ENCODE peak calls at places on chromosomes 3 and 15, in four cellular contexts. P, R, Y and N are unnamed samples. For H3K9me1, the result is how much of the 10 kb centered on the place peaks cover.

GRCh38 chr3:107685383-107685782 is 162.6 kb downstream of the BBX start:
- DNase-seq in R (no peak), P (no peak), Y (no peak), N (no peak)

GRCh38 chr3:39637807-39638206 is 170.3 kb downstream of the MOBP start:
- DNase-seq in R (peak), P (peak), Y (peak), N (peak)

GRCh38 chr15:73305331-73306211 is 63.2 kb downstream of the HCN4 start:
- DNase-seq in R (peak), P (peak), Y (peak), N (peak)

GRCh38 chr3:112005091-112005672 is 6.5 kb downstream of the TAGLN3 start:
- DNase-seq in Y (no peak), R (no peak), P (peak), N (no peak)

GRCh38 chr3:66476852-66477381 is 23.9 kb downstream of the LRIG1 start:
- DNase-seq in R (no peak), Y (no peak), P (no peak), N (no peak)

GRCh38 chr3:78589242-78589641 is 1178.6 kb downstream of the ROBO1 start:
- DNase-seq in Y (no peak), R (no peak), P (no peak), N (no peak)

GRCh38 chr3:46205286-46205960 is 2.7 kb downstream of the CCR1 start:
- DNase-seq in P (no peak), R (no peak), Y (no peak), N (no peak)

GRCh38 chr15:57720861-57721260 is 14.3 kb downstream of the POLR2M start:
- DNase-seq in Y (no peak), R (no peak), P (peak), N (no peak)

GRCh38 chr15:96353378-96353930 is 23.0 kb downstream of the NR2F2 start:
- DNase-seq in Y (no peak), P (no peak), R (no peak), N (no peak)

GRCh38 chr3:30355622-30356021 is 250.8 kb upstream of the TGFBR2 start:
- DNase-seq in R (no peak), P (peak), Y (no peak), N (no peak)

GRCh38 chr3:157589168-157589567 is 86.0 kb upstream of the VEPH1 start:
- DNase-seq in Y (no peak), P (no peak), R (no peak), N (no peak)

GRCh38 chr3:151328298-151329036 is 882 bp downstream of the P2RY13 start:
- DNase-seq in Y (no peak), P (no peak), R (no peak), N (no peak)

GRCh38 chr3:15645740-15646490 is 44.4 kb downstream of the BTD start:
- DNase-seq in R (no peak), Y (peak), P (peak), N (peak)

GRCh38 chr3:10772230-10773161 is 43.5 kb upstream of the SLC6A11 start:
- DNase-seq in R (peak), Y (peak), P (no peak), N (no peak)

GRCh38 chr3:81406318-81406717 is 355.1 kb downstream of the GBE1 start:
- DNase-seq in P (no peak), R (no peak), Y (no peak), N (no peak)

GRCh38 chr15:63524316-63525015 is 20.1 kb downstream of the USP3 start:
- DNase-seq in P (no peak), Y (no peak), R (no peak), N (no peak)

GRCh38 chr3:177483182-177483967 is 286.1 kb upstream of the TBL1XR1 start:
- DNase-seq in Y (no peak), R (peak), P (no peak), N (no peak)

GRCh38 chr3:123201557-123202427 is at the start of gene SEC22A:
- DNase-seq in P (peak), R (peak), Y (peak), N (peak)

GRCh38 chr3:70476174-70476573 is 163.7 kb upstream of the MDFIC2 start:
- DNase-seq in R (no peak), P (no peak), Y (no peak), N (no peak)

GRCh38 chr15:90599116-90599515 is 69.4 kb downstream of the CRTC3 start:
- DNase-seq in P (no peak), R (no peak), Y (no peak), N (no peak)

DNA sequence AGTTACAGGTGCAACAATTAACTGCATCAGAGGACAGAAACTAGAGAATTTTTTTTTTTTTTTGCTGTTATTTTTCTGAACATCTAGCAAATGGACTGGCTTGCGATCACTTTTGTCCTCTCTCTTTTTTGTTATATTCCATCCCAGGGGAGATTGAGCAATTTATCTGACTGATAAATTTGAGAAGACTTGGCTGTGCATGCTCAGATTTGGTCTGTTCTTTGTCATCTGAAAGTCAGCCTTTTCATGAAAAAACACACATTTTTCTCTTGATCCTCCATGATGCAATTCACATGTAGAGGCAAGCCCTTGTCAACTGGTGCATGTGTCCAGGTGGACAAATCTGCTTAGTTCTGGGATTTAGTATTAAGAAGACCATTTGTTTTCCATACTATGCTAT is 309.3 kb downstream of the LRRC3B start:
- DNase-seq in Y (no peak), R (no peak), P (no peak), N (no peak)
- H3K9me1 ChIP-seq in Y (under half), R (under half), P (under half), N (under half)

DNA sequence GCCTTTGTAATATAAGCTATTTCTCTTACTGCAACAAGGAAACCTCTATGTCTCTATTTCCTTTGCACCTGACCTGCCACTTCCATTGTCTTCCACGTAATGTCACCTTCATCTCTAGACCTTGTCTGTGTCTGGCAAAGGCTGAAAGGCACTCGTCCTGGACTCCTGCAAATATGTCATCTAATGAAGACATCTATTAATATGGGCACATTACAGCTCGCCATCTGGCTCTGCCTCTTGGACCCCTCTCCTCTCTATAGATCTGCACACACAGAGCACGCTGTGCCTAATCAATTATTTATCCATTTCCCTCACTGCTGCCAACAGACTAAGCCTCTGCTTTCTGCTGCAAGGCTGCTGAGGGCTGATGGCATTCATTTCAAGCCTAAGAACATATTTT is 572.9 kb downstream of the TUSC7 start:
- DNase-seq in Y (no peak), P (no peak), R (no peak), N (no peak)
- H3K9me1 ChIP-seq in Y (under half), P (under half), R (under half), N (under half)

DNA sequence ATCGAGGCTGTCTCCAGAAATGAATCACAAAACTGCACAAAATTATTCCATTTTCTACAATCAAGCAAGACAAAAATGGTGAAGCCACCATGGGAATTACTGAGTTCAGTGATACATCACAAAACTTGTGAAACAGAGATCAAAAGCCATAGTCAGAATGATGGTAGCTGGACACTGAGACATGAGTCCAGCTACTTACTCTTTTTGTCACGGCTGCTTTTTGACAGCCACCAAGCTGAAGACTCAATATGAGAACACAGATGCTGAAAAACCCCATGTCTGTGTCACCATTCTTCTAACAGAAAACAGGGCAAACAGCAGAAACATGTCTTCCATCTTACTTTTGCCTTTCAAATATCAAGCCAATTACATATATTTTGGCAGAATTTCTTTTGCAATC is 237.6 kb downstream of the LPP start:
- DNase-seq in R (no peak), Y (no peak), P (no peak), N (no peak)
- H3K9me1 ChIP-seq in R (under half), Y (under half), P (under half), N (under half)

GRCh38 chr3:51676102-51676640 is 5.1 kb downstream of the TEX264 start:
- DNase-seq in Y (no peak), P (no peak), R (no peak), N (no peak)

GRCh38 chr3:51672083-51672475 is 1.0 kb downstream of the TEX264 start:
- DNase-seq in P (no peak), R (no peak), Y (no peak), N (no peak)

GRCh38 chr3:51673181-51673801 is 2.2 kb downstream of the TEX264 start:
- DNase-seq in R (no peak), P (no peak), Y (no peak), N (no peak)

GRCh38 chr3:51675201-51675611 is 4.2 kb downstream of the TEX264 start:
- DNase-seq in P (peak), Y (peak), R (no peak), N (no peak)

GRCh38 chr3:51673802-51674654 is 3.0 kb downstream of the TEX264 start:
- DNase-seq in P (no peak), R (no peak), Y (no peak), N (no peak)
- H3K9me1 ChIP-seq in P (under half), R (under half), Y (under half), N (under half)